ENCODE peak calls at places on chromosomes 6 and 20, in five cellular contexts. M is EL, H is transverse colon, W is non-pigmented ciliary epithelial cell, D is substantia nigra. G is an unnamed sample.

GRCh38 chr20:43576108-43576507 is 14.6 kb upstream of the IFT52 start:
- DNase-seq in W (no peak), D (no peak), H (no peak), M (no peak), G (no peak)

GRCh38 chr6:24016286-24016685 is 109.7 kb upstream of the NRSN1 start:
- DNase-seq in H (no peak), M (no peak), W (no peak), D (no peak), G (no peak)

GRCh38 chr20:17298169-17298568 is 71.3 kb downstream of the PCSK2 start:
- DNase-seq in W (no peak), M (peak), D (no peak), H (no peak), G (no peak)

GRCh38 chr6:148347076-148348054 is 4.7 kb downstream of the SASH1 start:
- DNase-seq in W (no peak), H (no peak), D (no peak), M (no peak), G (no peak)

GRCh38 chr20:24647713-24648112 is 178.3 kb downstream of the SYNDIG1 start:
- DNase-seq in D (no peak), M (no peak), W (no peak), H (no peak), G (no peak)

GRCh38 chr20:45338121-45339030 is 9.8 kb downstream of the SDC4 start:
- DNase-seq in W (no peak), M (no peak), H (no peak), D (no peak), G (no peak)

GRCh38 chr6:87197547-87197946 is 42.2 kb downstream of the ZNF292 start:
- DNase-seq in D (no peak), M (no peak), H (no peak), W (no peak), G (no peak)

GRCh38 chr6:156778615-156779205 is 1.5 kb downstream of the ARID1B start:
- DNase-seq in M (peak), D (peak), H (peak), W (no peak), G (peak)

GRCh38 chr6:108168980-108169800 is 3.4 kb downstream of the NR2E1 start:
- DNase-seq in H (no peak), M (peak), D (no peak), W (no peak), G (no peak)

G was measured in globus pallidus.